ENCODE peak calls at places on chromosome 5, in six cellular contexts. One of them, this sample, is unnamed.

GRCh38 chr5:113678924-113679575 is 165.6 kb downstream of the YTHDC2 start:
- DNase-seq in putamen: peak
- DNase-seq in A549: peak
- DNase-seq in bronchial epithelial cell: peak
- DNase-seq in astrocyte of the spinal cord: peak
- DNase-seq in AML-193: peak
- DNase-seq in this sample: no peak

GRCh38 chr5:160451281-160451680 is 29.6 kb downstream of the PTTG1 start:
- DNase-seq in putamen: no peak
- DNase-seq in A549: no peak
- DNase-seq in bronchial epithelial cell: no peak
- DNase-seq in astrocyte of the spinal cord: no peak
- DNase-seq in AML-193: no peak
- DNase-seq in this sample: no peak

GRCh38 chr5:81633471-81633870 is 117.4 kb downstream of the SSBP2 start:
- DNase-seq in putamen: no peak
- DNase-seq in A549: no peak
- DNase-seq in bronchial epithelial cell: no peak
- DNase-seq in astrocyte of the spinal cord: no peak
- DNase-seq in AML-193: no peak
- DNase-seq in this sample: peak

GRCh38 chr5:79934681-79935080 is 56.4 kb downstream of the MTX3 start:
- DNase-seq in putamen: no peak
- DNase-seq in A549: no peak
- DNase-seq in bronchial epithelial cell: peak
- DNase-seq in astrocyte of the spinal cord: no peak
- DNase-seq in AML-193: no peak
- DNase-seq in this sample: no peak

GRCh38 chr5:31049933-31050704 is 143.4 kb upstream of the CDH6 start:
- DNase-seq in putamen: no peak
- DNase-seq in A549: no peak
- DNase-seq in bronchial epithelial cell: peak
- DNase-seq in astrocyte of the spinal cord: peak
- DNase-seq in AML-193: no peak
- DNase-seq in this sample: no peak

GRCh38 chr5:80744149-80744548 is 89.4 kb upstream of the DHFR start:
- DNase-seq in putamen: no peak
- DNase-seq in A549: no peak
- DNase-seq in bronchial epithelial cell: no peak
- DNase-seq in astrocyte of the spinal cord: no peak
- DNase-seq in AML-193: no peak
- DNase-seq in this sample: no peak

GRCh38 chr5:178460174-178460573 is 130.0 kb downstream of the COL23A1 start:
- DNase-seq in putamen: no peak
- DNase-seq in A549: no peak
- DNase-seq in bronchial epithelial cell: no peak
- DNase-seq in astrocyte of the spinal cord: no peak
- DNase-seq in AML-193: no peak
- DNase-seq in this sample: no peak

GRCh38 chr5:20606006-20606405 is 618.0 kb upstream of the CDH18 start:
- DNase-seq in putamen: no peak
- DNase-seq in A549: no peak
- DNase-seq in bronchial epithelial cell: no peak
- DNase-seq in astrocyte of the spinal cord: no peak
- DNase-seq in AML-193: no peak
- DNase-seq in this sample: no peak

GRCh38 chr5:95446009-95446408 is 54.8 kb downstream of the FAM81B start:
- DNase-seq in putamen: no peak
- DNase-seq in A549: no peak
- DNase-seq in bronchial epithelial cell: peak
- DNase-seq in astrocyte of the spinal cord: peak
- DNase-seq in AML-193: no peak
- DNase-seq in this sample: no peak

GRCh38 chr5:57780959-57781325 is 298.3 kb upstream of the ACTBL2 start:
- DNase-seq in putamen: peak
- DNase-seq in A549: no peak
- DNase-seq in bronchial epithelial cell: no peak
- DNase-seq in astrocyte of the spinal cord: no peak
- DNase-seq in AML-193: no peak
- DNase-seq in this sample: no peak

GRCh38 chr5:172931001-172931536 is 28.2 kb upstream of the RPL26L1 start:
- DNase-seq in putamen: no peak
- DNase-seq in A549: peak
- DNase-seq in bronchial epithelial cell: peak
- DNase-seq in astrocyte of the spinal cord: peak
- DNase-seq in AML-193: no peak
- DNase-seq in this sample: no peak

GRCh38 chr5:44236040-44236439 is 153.2 kb downstream of the FGF10 start:
- DNase-seq in putamen: no peak
- DNase-seq in A549: no peak
- DNase-seq in bronchial epithelial cell: no peak
- DNase-seq in astrocyte of the spinal cord: no peak
- DNase-seq in AML-193: no peak
- DNase-seq in this sample: no peak

GRCh38 chr5:88834499-88834898 is 48.5 kb downstream of the MEF2C start:
- DNase-seq in putamen: no peak
- DNase-seq in A549: no peak
- DNase-seq in bronchial epithelial cell: no peak
- DNase-seq in astrocyte of the spinal cord: no peak
- DNase-seq in AML-193: no peak
- DNase-seq in this sample: no peak

GRCh38 chr5:177330991-177331837 is 19.5 kb upstream of the MXD3 start:
- DNase-seq in putamen: no peak
- DNase-seq in A549: no peak
- DNase-seq in bronchial epithelial cell: no peak
- DNase-seq in astrocyte of the spinal cord: no peak
- DNase-seq in AML-193: no peak
- DNase-seq in this sample: no peak

GRCh38 chr5:42951169-42951846 is 88.8 kb downstream of the ANXA2R start:
- DNase-seq in putamen: no peak
- DNase-seq in A549: no peak
- DNase-seq in bronchial epithelial cell: no peak
- DNase-seq in astrocyte of the spinal cord: peak
- DNase-seq in AML-193: no peak
- DNase-seq in this sample: no peak

GRCh38 chr5:100676807-100677631 is 141.8 kb downstream of the FAM174A start:
- DNase-seq in putamen: no peak
- DNase-seq in A549: no peak
- DNase-seq in bronchial epithelial cell: peak
- DNase-seq in astrocyte of the spinal cord: peak
- DNase-seq in AML-193: no peak
- DNase-seq in this sample: no peak

GRCh38 chr5:150034677-150035076 is 34.1 kb downstream of the HMGXB3 start:
- DNase-seq in putamen: no peak
- DNase-seq in A549: no peak
- DNase-seq in bronchial epithelial cell: no peak
- DNase-seq in astrocyte of the spinal cord: peak
- DNase-seq in AML-193: no peak
- DNase-seq in this sample: no peak

GRCh38 chr5:83586874-83587776 is 115.6 kb downstream of the VCAN start:
- DNase-seq in putamen: no peak
- DNase-seq in A549: no peak
- DNase-seq in bronchial epithelial cell: peak
- DNase-seq in astrocyte of the spinal cord: no peak
- DNase-seq in AML-193: no peak
- DNase-seq in this sample: no peak

This sample was measured in GF-D8.